ENCODE peak calls at places on chromosomes 4 and X, in six cellular contexts. G, J, P, V, L and C are unnamed samples.

GRCh38 chr4:149952101-149952500 is 126.1 kb upstream of the DCLK2 start:
- DNase-seq in G (no peak), J (no peak), P (no peak), V (no peak), L (no peak), C (no peak)

GRCh38 chrX:15391850-15392249 is 7.6 kb upstream of the VEGFD start:
- DNase-seq in G (no peak), J (no peak), P (no peak), V (no peak), L (no peak), C (no peak)

GRCh38 chr4:79290376-79290775 is 35.5 kb downstream of the NAA11 start:
- DNase-seq in G (no peak), J (no peak), P (no peak), V (no peak), L (no peak), C (no peak)

GRCh38 chr4:174365018-174365587 is 81.4 kb downstream of the CEP44 start:
- DNase-seq in G (no peak), J (no peak), P (peak; percentile 67), V (no peak), L (no peak), C (no peak)

GRCh38 chr4:45078201-45078600 is 351.8 kb upstream of the GNPDA2 start:
- DNase-seq in G (no peak), J (no peak), P (no peak), V (no peak), L (no peak), C (no peak)

GRCh38 chr4:17494833-17495232 is 17.1 kb downstream of the QDPR start:
- DNase-seq in G (no peak), J (no peak), P (no peak), V (no peak), L (no peak), C (no peak)

GRCh38 chrX:38163193-38163592 is 57.5 kb downstream of the SRPX start:
- DNase-seq in G (no peak), J (no peak), P (no peak), V (no peak), L (no peak), C (no peak)

GRCh38 chr4:109996531-109996930 is 83.8 kb downstream of the EGF start:
- DNase-seq in G (no peak), J (no peak), P (no peak), V (no peak), L (no peak), C (no peak)

GRCh38 chr4:92305148-92305877 is 1.5 kb downstream of the GRID2 start:
- DNase-seq in G (peak; percentile 65), J (no peak), P (peak; percentile 37), V (no peak), L (no peak), C (peak; percentile 52)

GRCh38 chr4:78121338-78121904 is 64.3 kb downstream of the FRAS1 start:
- DNase-seq in G (peak; percentile 67), J (no peak), P (no peak), V (no peak), L (no peak), C (peak; percentile 69)

GRCh38 chr4:26995316-26995715 is 134.7 kb downstream of the STIM2 start:
- DNase-seq in G (no peak), J (no peak), P (no peak), V (no peak), L (no peak), C (no peak)

GRCh38 chrX:67780694-67781109 is 236.9 kb downstream of the AR start:
- DNase-seq in G (peak; percentile 80), J (peak; percentile 96), P (peak; percentile 97), V (peak; percentile 29), L (no peak), C (peak; percentile 74)

GRCh38 chrX:39774804-39775112 is 323.0 kb downstream of the BCOR start:
- DNase-seq in G (no peak), J (no peak), P (no peak), V (no peak), L (no peak), C (no peak)

GRCh38 chr4:118850813-118851173 is 14.9 kb upstream of the SEC24D start:
- DNase-seq in G (no peak), J (no peak), P (no peak), V (no peak), L (no peak), C (no peak)

GRCh38 chr4:139904406-139904805 is 238.8 kb downstream of the MGST2 start:
- DNase-seq in G (no peak), J (no peak), P (no peak), V (no peak), L (no peak), C (no peak)

GRCh38 chr4:53763813-53764597 is 172.7 kb upstream of the LNX1 start:
- DNase-seq in G (no peak), J (peak; percentile 75), P (peak; percentile 85), V (no peak), L (no peak), C (no peak)

GRCh38 chr4:41795796-41796195 is 47.3 kb upstream of the PHOX2B start:
- DNase-seq in G (no peak), J (no peak), P (no peak), V (no peak), L (no peak), C (no peak)

GRCh38 chr4:16206848-16207247 is 19.4 kb downstream of the TAPT1 start:
- DNase-seq in G (no peak), J (no peak), P (no peak), V (no peak), L (no peak), C (no peak)

GRCh38 chr4:151014521-151015457 is at the start of gene LRBA:
- DNase-seq in G (peak; percentile 73), J (no peak), P (peak; percentile 46), V (peak; percentile 95), L (peak; percentile 89), C (peak; percentile 87)

GRCh38 chr4:186144596-186145569 is 40.4 kb downstream of the FAM149A start:
- DNase-seq in G (peak; percentile 80), J (no peak), P (peak; percentile 56), V (peak; percentile 66), L (no peak), C (peak; percentile 61)

GRCh38 chr4:148787831-148788477 is 345.7 kb upstream of the NR3C2 start:
- DNase-seq in G (no peak), J (no peak), P (peak; percentile 32), V (peak; percentile 33), L (no peak), C (no peak)

GRCh38 chrX:37686979-37687378 is 1.4 kb downstream of the XK start:
- DNase-seq in G (no peak), J (no peak), P (no peak), V (no peak), L (no peak), C (no peak)

GRCh38 chr4:141614878-141615586 is 21.4 kb upstream of the IL15 start:
- DNase-seq in G (no peak), J (no peak), P (peak; percentile 36), V (no peak), L (no peak), C (no peak)

GRCh38 chr4:132646186-132646585 is 502.9 kb upstream of the PCDH10 start:
- DNase-seq in G (no peak), J (no peak), P (no peak), V (no peak), L (no peak), C (no peak)

GRCh38 chrX:153511784-153512500 is 5.5 kb upstream of the ATP2B3 start:
- DNase-seq in G (no peak), J (no peak), P (no peak), V (no peak), L (no peak), C (no peak)

GRCh38 chr4:89836031-89836777 is 757 bp downstream of the SNCA start:
- DNase-seq in G (no peak), J (no peak), P (no peak), V (no peak), L (no peak), C (no peak)

GRCh38 chr4:40699648-40700047 is 50.1 kb upstream of the NSUN7 start:
- DNase-seq in G (no peak), J (peak; percentile 16), P (peak; percentile 60), V (no peak), L (no peak), C (no peak)